ENCODE peak calls at places on chromosome 7, in nine cellular contexts. F, Q, I, U, P, V, B, C and R are unnamed samples.

GRCh38 chr7:24152356-24152755 is 131.6 kb upstream of the NPY start:
- DNase-seq in V (no peak), I (no peak), C (no peak), U (no peak), Q (no peak), F (no peak), P (no peak), B (no peak), R (no peak)

GRCh38 chr7:31027161-31027965 is 24.7 kb upstream of the ADCYAP1R1 start:
- DNase-seq in I (peak; percentile 6), F (no peak), P (peak; percentile 18), Q (peak; percentile 0), C (no peak), U (no peak), B (no peak), V (no peak), R (peak; percentile 47)

GRCh38 chr7:47039089-47039648 is 542.7 kb downstream of the TNS3 start:
- DNase-seq in I (no peak), U (no peak), F (no peak), Q (no peak), V (no peak), B (no peak), P (no peak), C (no peak), R (no peak)

GRCh38 chr7:37494940-37495339 is 46.3 kb upstream of the ELMO1 start:
- DNase-seq in U (no peak), C (no peak), V (no peak), I (no peak), F (no peak), B (no peak), P (no peak), Q (no peak), R (no peak)

GRCh38 chr7:2639994-2640830 is 8.4 kb downstream of the TTYH3 start:
- DNase-seq in I (no peak), V (no peak), F (no peak), Q (no peak), C (no peak), U (peak; percentile 28), B (no peak), P (no peak), R (peak; percentile 77)

GRCh38 chr7:142787034-142787768 is 16.4 kb downstream of the PRSS2 start:
- DNase-seq in V (no peak), B (no peak), F (no peak), P (no peak), I (no peak), Q (no peak), U (no peak), C (no peak), R (no peak)

GRCh38 chr7:112411186-112411795 is 39.0 kb upstream of the IFRD1 start:
- DNase-seq in F (peak; percentile 37), B (no peak), Q (peak; percentile 39), U (no peak), P (peak; percentile 27), V (no peak), I (no peak), C (no peak), R (peak; percentile 29)

GRCh38 chr7:50497068-50497642 is 47.0 kb upstream of the FIGNL1 start:
- DNase-seq in B (no peak), F (no peak), V (no peak), P (no peak), C (no peak), Q (peak; percentile 47), I (no peak), U (no peak), R (no peak)

GRCh38 chr7:108114117-108114841 is 15.9 kb downstream of the LAMB4 start:
- DNase-seq in Q (no peak), F (peak; percentile 6), I (peak; percentile 30), P (peak; percentile 27), V (no peak), U (no peak), C (no peak), B (no peak), R (no peak)

GRCh38 chr7:45610019-45610418 is 35.9 kb downstream of the ADCY1 start:
- DNase-seq in C (no peak), U (no peak), Q (no peak), F (no peak), P (no peak), I (no peak), V (no peak), B (no peak), R (no peak)

GRCh38 chr7:22110227-22110839 is 164.6 kb upstream of the CDCA7L start:
- DNase-seq in U (peak; percentile 1), V (peak; percentile 43), I (peak; percentile 69), P (peak; percentile 82), F (peak; percentile 86), Q (peak; percentile 85), C (peak; percentile 57), B (peak; percentile 36), R (peak; percentile 89)

GRCh38 chr7:1010226-1010625 is 27.2 kb downstream of the CYP2W1 start:
- DNase-seq in Q (no peak), F (no peak), P (no peak), C (no peak), V (no peak), U (no peak), I (no peak), B (no peak), R (no peak)

GRCh38 chr7:32890553-32891045 is 961 bp downstream of the KBTBD2 start:
- DNase-seq in V (peak; percentile 48), F (peak; percentile 62), Q (peak; percentile 66), P (peak; percentile 52), C (no peak), B (peak; percentile 62), I (peak; percentile 37), U (peak; percentile 28), R (peak; percentile 66)

GRCh38 chr7:123635551-123636359 is 19.9 kb upstream of the LMOD2 start:
- DNase-seq in P (no peak), F (peak; percentile 45), C (no peak), Q (peak; percentile 36), U (no peak), V (no peak), B (no peak), I (no peak), R (peak; percentile 15)

GRCh38 chr7:137664846-137665245 is 181.9 kb downstream of the DGKI start:
- DNase-seq in C (no peak), V (no peak), F (no peak), U (no peak), I (no peak), P (no peak), Q (no peak), B (no peak), R (no peak)

GRCh38 chr7:24786306-24786705 is 29.0 kb upstream of the GSDME start:
- DNase-seq in P (no peak), I (no peak), Q (no peak), F (no peak), U (no peak), V (no peak), B (no peak), C (no peak), R (no peak)

GRCh38 chr7:105188201-105188600 is 174.2 kb downstream of the KMT2E start:
- DNase-seq in P (no peak), B (no peak), I (no peak), U (no peak), F (no peak), V (no peak), Q (peak; percentile 44), C (no peak), R (no peak)

GRCh38 chr7:142866361-142867096 is 11.7 kb downstream of the EPHB6 start:
- DNase-seq in F (peak; percentile 20), I (no peak), C (peak; percentile 43), U (no peak), V (no peak), B (no peak), Q (peak; percentile 22), P (peak; percentile 27), R (no peak)

GRCh38 chr7:120259382-120259781 is 13.6 kb upstream of the KCND2 start:
- DNase-seq in F (no peak), U (no peak), P (no peak), I (no peak), B (no peak), Q (no peak), C (no peak), V (no peak), R (no peak)

GRCh38 chr7:25779002-25779546 is 372.9 kb upstream of the NFE2L3 start:
- DNase-seq in B (no peak), Q (no peak), P (no peak), V (no peak), C (no peak), U (no peak), F (no peak), I (no peak), R (no peak)

GRCh38 chr7:106584914-106585759 is 75.8 kb downstream of the CCDC71L start:
- DNase-seq in V (no peak), Q (no peak), F (no peak), U (no peak), C (no peak), I (no peak), P (no peak), B (no peak), R (no peak)

GRCh38 chr7:102125127-102125561 is 161.5 kb upstream of the SH2B2 start:
- DNase-seq in F (no peak), Q (peak; percentile 95), B (no peak), C (no peak), P (peak; percentile 57), U (peak; percentile 25), V (no peak), I (peak; percentile 10), R (peak; percentile 71)

GRCh38 chr7:73678862-73679261 is 4.4 kb downstream of the DNAJC30 start:
- DNase-seq in I (no peak), P (no peak), U (no peak), V (no peak), B (no peak), C (no peak), Q (no peak), F (no peak), R (no peak)

GRCh38 chr7:122311719-122312118 is 7.2 kb upstream of the FEZF1 start:
- DNase-seq in V (no peak), F (no peak), U (no peak), P (no peak), B (no peak), I (no peak), C (no peak), Q (no peak), R (no peak)

GRCh38 chr7:142328006-142328405 is 70.1 kb upstream of the PRSS58 start:
- DNase-seq in I (no peak), Q (no peak), B (no peak), U (no peak), P (no peak), F (no peak), V (no peak), C (no peak), R (no peak)

GRCh38 chr7:2926898-2927405 is 82.8 kb upstream of the GNA12 start:
- DNase-seq in B (no peak), F (no peak), I (no peak), Q (no peak), P (no peak), U (no peak), C (no peak), V (no peak), R (no peak)

GRCh38 chr7:2688409-2689342 is 674 bp downstream of the AMZ1 start:
- DNase-seq in Q (peak; percentile 37), I (no peak), F (no peak), C (no peak), B (peak; percentile 14), U (no peak), P (peak; percentile 31), V (no peak), R (peak; percentile 37)

GRCh38 chr7:19752045-19752444 is 21.4 kb downstream of the TMEM196 start:
- DNase-seq in B (no peak), Q (no peak), C (no peak), V (no peak), I (no peak), P (no peak), F (no peak), U (no peak), R (no peak)

GRCh38 chr7:139825666-139826290 is 3.3 kb upstream of the TBXAS1 start:
- DNase-seq in V (no peak), P (no peak), U (no peak), C (no peak), Q (peak; percentile 50), F (no peak), B (no peak), I (no peak), R (no peak)

GRCh38 chr7:12517451-12517850 is 53.1 kb upstream of the SCIN start:
- DNase-seq in Q (no peak), I (no peak), F (no peak), V (no peak), B (no peak), C (no peak), P (no peak), U (no peak), R (no peak)

GRCh38 chr7:122887198-122887597 is 938 bp upstream of the CADPS2 start:
- DNase-seq in V (peak; percentile 44), C (peak; percentile 36), F (peak; percentile 80), I (peak; percentile 2), Q (peak; percentile 63), U (no peak), P (no peak), B (no peak), R (peak; percentile 91)